ENCODE peak calls at places on chromosome X, in seven cellular contexts. I, A, X, T, D, S and G are unnamed samples.

GRCh38 chrX:77900688-77901087 is 1.4 kb downstream of the COX7B start:
- DNase-seq in I (no peak), A (no peak), S (no peak), D (no peak), T (no peak), X (no peak), G (no peak)

GRCh38 chrX:6468716-6469115 is 66.2 kb downstream of the VCX3A start:
- DNase-seq in D (no peak), X (no peak), S (no peak), I (no peak), T (no peak), A (no peak), G (no peak)

GRCh38 chrX:129040124-129040523 is 483.2 kb downstream of the SMARCA1 start:
- DNase-seq in A (no peak), D (no peak), S (no peak), I (no peak), X (no peak), T (no peak), G (no peak)

GRCh38 chrX:101407167-101407747 is 468 bp downstream of the GLA start:
- DNase-seq in A (no peak), T (no peak), D (no peak), S (no peak), X (no peak), I (no peak), G (no peak)

GRCh38 chrX:129642641-129643040 is 12.1 kb downstream of the APLN start:
- DNase-seq in S (no peak), I (no peak), D (no peak), X (no peak), A (no peak), T (no peak), G (no peak)

GRCh38 chrX:146887020-146887419 is 72.5 kb upstream of the CXorf51A start:
- DNase-seq in A (no peak), D (no peak), T (no peak), X (no peak), I (no peak), S (no peak), G (no peak)

GRCh38 chrX:1589356-1590130 is 1.9 kb upstream of the AKAP17A start:
- DNase-seq in D (no peak), A (no peak), I (no peak), T (no peak), X (no peak), S (no peak), G (no peak)

GRCh38 chrX:100447563-100448397 is 37.7 kb upstream of the PCDH19 start:
- DNase-seq in D (peak), I (peak), S (peak), T (peak), X (no peak), A (no peak), G (no peak)

GRCh38 chrX:110432066-110432465 is 73.4 kb downstream of the RTL9 start:
- DNase-seq in T (no peak), A (no peak), X (no peak), D (no peak), I (no peak), S (no peak), G (no peak)

GRCh38 chrX:134737061-134737460 is 78.8 kb upstream of the PLAC1 start:
- DNase-seq in A (no peak), D (no peak), I (no peak), X (no peak), T (no peak), S (peak), G (no peak)

GRCh38 chrX:99717716-99718115 is 692.4 kb downstream of the PCDH19 start:
- DNase-seq in X (no peak), T (no peak), D (no peak), S (no peak), I (no peak), A (no peak), G (no peak)

GRCh38 chrX:84118769-84119168 is 69.2 kb downstream of the RPS6KA6 start:
- DNase-seq in I (no peak), A (no peak), S (no peak), D (peak), T (no peak), X (no peak), G (no peak)

GRCh38 chrX:118109065-118109464 is 7.5 kb downstream of the KLHL13 start:
- DNase-seq in I (no peak), X (no peak), S (no peak), D (no peak), T (no peak), A (no peak), G (no peak)

GRCh38 chrX:43970528-43970927 is 2.7 kb downstream of the NDP start:
- DNase-seq in A (no peak), D (no peak), S (peak), X (no peak), I (no peak), T (peak), G (no peak)

GRCh38 chrX:43141885-43142284 is 363.9 kb upstream of the PPP1R2C start:
- DNase-seq in D (no peak), S (no peak), T (no peak), X (no peak), A (no peak), I (no peak), G (no peak)

GRCh38 chrX:31609130-31609529 is 537.3 kb upstream of the FTHL17 start:
- DNase-seq in A (no peak), S (peak), I (no peak), T (peak), D (no peak), X (peak), G (no peak)

GRCh38 chrX:111169141-111169540 is 73.2 kb downstream of the PAK3 start:
- DNase-seq in T (no peak), S (no peak), A (no peak), D (no peak), X (no peak), I (no peak), G (no peak)

GRCh38 chrX:41245641-41246040 is 88.3 kb upstream of the DDX3X start:
- DNase-seq in D (no peak), A (no peak), I (no peak), T (no peak), X (peak), S (no peak), G (no peak)

GRCh38 chrX:1400049-1400448 is 8.1 kb upstream of the SLC25A6 start:
- DNase-seq in D (no peak), I (no peak), S (no peak), A (no peak), X (no peak), T (no peak), G (no peak)

GRCh38 chrX:120144178-120144844 is 14.1 kb upstream of the RHOXF2 start:
- DNase-seq in D (no peak), S (no peak), X (no peak), A (no peak), I (no peak), T (no peak), G (no peak)

GRCh38 chrX:15468036-15468435 is 25.1 kb downstream of the PIR start:
- DNase-seq in D (no peak), I (no peak), A (no peak), S (peak), X (peak), T (peak), G (no peak)

GRCh38 chrX:24027086-24027485 is at the start of gene KLHL15:
- DNase-seq in D (no peak), S (no peak), T (no peak), A (no peak), I (no peak), X (no peak), G (no peak)

GRCh38 chrX:84046403-84046984 is 141.5 kb downstream of the RPS6KA6 start:
- DNase-seq in X (no peak), S (peak), A (no peak), T (peak), I (peak), D (peak), G (no peak)

GRCh38 chrX:122579521-122579920 is 604.6 kb upstream of the GRIA3 start:
- DNase-seq in S (peak), A (no peak), I (no peak), T (no peak), X (peak), D (no peak), G (no peak)

GRCh38 chrX:40176256-40176978 is 78.7 kb upstream of the BCOR start:
- DNase-seq in T (peak), I (no peak), D (no peak), A (peak), S (no peak), X (no peak), G (no peak)